ENCODE peak calls at places on chromosomes 7 and 10, in ten cellular contexts. E, A, I, F, B, Q, U, X, T and G are unnamed samples.

GRCh38 chr7:74294191-74294998 is 5.2 kb downstream of the CLIP2 start:
- DNase-seq in E (no peak), A (peak), I (no peak), F (no peak), B (no peak), Q (peak), U (peak), X (no peak), T (no peak), G (no peak)

GRCh38 chr7:135925205-135925604 is 52.0 kb downstream of the MTPN start:
- DNase-seq in E (no peak), A (no peak), I (peak), F (no peak), B (no peak), Q (no peak), U (no peak), X (no peak), T (no peak), G (no peak)

GRCh38 chr10:1147810-1148209 is 91.6 kb downstream of the WDR37 start:
- DNase-seq in E (no peak), A (no peak), I (no peak), F (no peak), B (no peak), Q (no peak), U (no peak), X (no peak), T (no peak), G (no peak)

GRCh38 chr7:15837627-15838026 is 151.1 kb upstream of the MEOX2 start:
- DNase-seq in E (no peak), A (no peak), I (no peak), F (no peak), B (no peak), Q (no peak), U (no peak), X (no peak), T (no peak), G (no peak)

GRCh38 chr7:44963526-44964290 is 15.1 kb downstream of the MYO1G start:
- DNase-seq in E (no peak), A (peak), I (no peak), F (no peak), B (peak), Q (peak), U (no peak), X (peak), T (peak), G (peak)

GRCh38 chr7:37182011-37182478 is 266.6 kb downstream of the ELMO1 start:
- DNase-seq in E (peak), A (peak), I (peak), F (peak), B (peak), Q (peak), U (peak), X (peak), T (peak), G (peak)

GRCh38 chr10:42781893-42782445 is 626 bp upstream of the BMS1 start:
- DNase-seq in E (no peak), A (peak), I (peak), F (no peak), B (no peak), Q (no peak), U (no peak), X (no peak), T (peak), G (no peak)

GRCh38 chr7:64945776-64946175 is 42.7 kb downstream of the ZNF273 start:
- DNase-seq in E (no peak), A (no peak), I (no peak), F (no peak), B (no peak), Q (no peak), U (no peak), X (no peak), T (no peak), G (no peak)

GRCh38 chr10:11837372-11838161 is 14.4 kb downstream of the PROSER2 start:
- DNase-seq in E (no peak), A (no peak), I (no peak), F (no peak), B (no peak), Q (no peak), U (no peak), X (no peak), T (no peak), G (no peak)

GRCh38 chr7:43141091-43141490 is 28.6 kb downstream of the HECW1 start:
- DNase-seq in E (no peak), A (no peak), I (no peak), F (no peak), B (no peak), Q (peak), U (no peak), X (no peak), T (no peak), G (peak)

GRCh38 chr7:85733163-85733915 is 546.5 kb upstream of the SEMA3D start:
- DNase-seq in E (no peak), A (no peak), I (no peak), F (no peak), B (no peak), Q (no peak), U (no peak), X (no peak), T (no peak), G (no peak)

GRCh38 chr10:102675887-102676616 is 31.8 kb downstream of the TRIM8 start:
- DNase-seq in E (no peak), A (no peak), I (no peak), F (peak), B (peak), Q (no peak), U (no peak), X (no peak), T (no peak), G (no peak)

GRCh38 chr10:102596506-102596971 is 47.7 kb upstream of the TRIM8 start:
- DNase-seq in E (no peak), A (no peak), I (peak), F (no peak), B (no peak), Q (peak), U (peak), X (peak), T (peak), G (peak)